ENCODE peak calls at places on chromosomes 2 and 18, in nine cellular contexts. F, D, H, B, N, T, V, G and L are unnamed samples.

GRCh38 chr2:238326801-238327365 is 6.6 kb downstream of the TRAF3IP1 start:
- DNase-seq in F (no peak), D (no peak), H (no peak), B (no peak), N (no peak), T (no peak), V (no peak), G (no peak), L (no peak)

GRCh38 chr2:127074358-127074757 is 32.6 kb downstream of the BIN1 start:
- DNase-seq in F (no peak), D (no peak), H (no peak), B (no peak), N (no peak), T (no peak), V (no peak), G (no peak), L (no peak)

GRCh38 chr18:9469700-9470099 is 5.6 kb upstream of the RALBP1 start:
- DNase-seq in F (no peak), D (no peak), H (no peak), B (no peak), N (no peak), T (no peak), V (no peak), G (no peak), L (peak)

GRCh38 chr2:212528106-212528856 is 10.3 kb downstream of the ERBB4 start:
- DNase-seq in F (no peak), D (no peak), H (no peak), B (no peak), N (no peak), T (no peak), V (no peak), G (no peak), L (no peak)

GRCh38 chr2:240528406-240529040 is 29.3 kb downstream of the ANKMY1 start:
- DNase-seq in F (no peak), D (no peak), H (no peak), B (no peak), N (no peak), T (peak), V (no peak), G (no peak), L (no peak)

GRCh38 chr18:22699629-22700028 is 233.5 kb upstream of the RBBP8 start:
- DNase-seq in F (no peak), D (no peak), H (no peak), B (no peak), N (no peak), T (no peak), V (no peak), G (no peak), L (no peak)

GRCh38 chr18:48715651-48716354 is 177.0 kb downstream of the CTIF start:
- DNase-seq in F (no peak), D (no peak), H (no peak), B (no peak), N (no peak), T (peak), V (no peak), G (no peak), L (no peak)

GRCh38 chr2:196399736-196400691 is 228.6 kb upstream of the STK17B start:
- DNase-seq in F (no peak), D (peak), H (peak), B (no peak), N (peak), T (no peak), V (no peak), G (no peak), L (peak)

GRCh38 chr2:43426305-43427031 is 169.4 kb downstream of the THADA start:
- DNase-seq in F (no peak), D (peak), H (peak), B (peak), N (peak), T (peak), V (peak), G (no peak), L (peak)

GRCh38 chr2:85266424-85267041 is 61.3 kb downstream of the TGOLN2 start:
- DNase-seq in F (no peak), D (peak), H (peak), B (peak), N (no peak), T (peak), V (peak), G (peak), L (peak)

GRCh38 chr2:173210270-173211196 is 134.9 kb downstream of the MAP3K20 start:
- DNase-seq in F (no peak), D (peak), H (peak), B (peak), N (peak), T (peak), V (peak), G (peak), L (peak)

GRCh38 chr2:231533086-231533776 is 3.0 kb upstream of the NMUR1 start:
- DNase-seq in F (no peak), D (no peak), H (no peak), B (no peak), N (no peak), T (no peak), V (no peak), G (no peak), L (no peak)

GRCh38 chr18:77223653-77224052 is 26.0 kb upstream of the GALR1 start:
- DNase-seq in F (no peak), D (no peak), H (peak), B (no peak), N (no peak), T (no peak), V (no peak), G (no peak), L (peak)

GRCh38 chr18:28408528-28408927 is 231.6 kb upstream of the CDH2 start:
- DNase-seq in F (no peak), D (no peak), H (no peak), B (no peak), N (no peak), T (no peak), V (no peak), G (no peak), L (no peak)

GRCh38 chr2:10762651-10763460 is 41.4 kb downstream of the ATP6V1C2 start:
- DNase-seq in F (no peak), D (no peak), H (peak), B (no peak), N (no peak), T (no peak), V (no peak), G (no peak), L (peak)

GRCh38 chr2:174590928-174591648 is 6.5 kb downstream of the WIPF1 start:
- DNase-seq in F (no peak), D (no peak), H (peak), B (no peak), N (no peak), T (no peak), V (no peak), G (no peak), L (peak)

GRCh38 chr2:218259099-218259921 is 1.5 kb upstream of the GPBAR1 start:
- DNase-seq in F (no peak), D (no peak), H (peak), B (no peak), N (peak), T (no peak), V (peak), G (no peak), L (peak)

GRCh38 chr2:240727439-240727838 is 35.8 kb downstream of the AQP12A start:
- DNase-seq in F (no peak), D (no peak), H (no peak), B (no peak), N (no peak), T (no peak), V (no peak), G (no peak), L (no peak)

GRCh38 chr18:75170022-75170789 is 38.7 kb downstream of the PTGR3 start:
- DNase-seq in F (no peak), D (no peak), H (no peak), B (no peak), N (no peak), T (no peak), V (no peak), G (no peak), L (no peak)

GRCh38 chr2:159130302-159130701 is 156.2 kb downstream of the WDSUB1 start:
- DNase-seq in F (no peak), D (no peak), H (no peak), B (no peak), N (no peak), T (no peak), V (no peak), G (no peak), L (no peak)

GRCh38 chr2:33946198-33946597 is 347.1 kb upstream of the FAM98A start:
- DNase-seq in F (no peak), D (no peak), H (no peak), B (no peak), N (no peak), T (no peak), V (no peak), G (no peak), L (no peak)

GRCh38 chr2:219521066-219521880 is 7.0 kb downstream of the ASIC4 start:
- DNase-seq in F (no peak), D (no peak), H (peak), B (no peak), N (peak), T (no peak), V (no peak), G (no peak), L (peak)

GRCh38 chr2:195898505-195898904 is 170.1 kb downstream of the DNAH7 start:
- DNase-seq in F (no peak), D (peak), H (peak), B (no peak), N (peak), T (no peak), V (peak), G (no peak), L (peak)

GRCh38 chr18:59624384-59624760 is 72.9 kb downstream of the CCBE1 start:
- DNase-seq in F (no peak), D (no peak), H (no peak), B (no peak), N (no peak), T (no peak), V (no peak), G (no peak), L (peak)

GRCh38 chr2:221601376-221601775 is 29.3 kb upstream of the EPHA4 start:
- DNase-seq in F (no peak), D (no peak), H (no peak), B (no peak), N (no peak), T (no peak), V (no peak), G (no peak), L (no peak)

GRCh38 chr2:217905395-217905794 is 97.4 kb downstream of the TNS1 start:
- DNase-seq in F (no peak), D (no peak), H (no peak), B (no peak), N (no peak), T (no peak), V (no peak), G (no peak), L (no peak)

GRCh38 chr2:230335864-230336506 is 9.0 kb downstream of the SP140L start:
- DNase-seq in F (no peak), D (no peak), H (no peak), B (no peak), N (no peak), T (no peak), V (no peak), G (no peak), L (no peak)

GRCh38 chr2:11622611-11623010 is 47.4 kb downstream of the NTSR2 start:
- DNase-seq in F (no peak), D (no peak), H (no peak), B (no peak), N (peak), T (no peak), V (no peak), G (no peak), L (no peak)

GRCh38 chr2:112958428-112959108 is 19.2 kb upstream of the IL36G start:
- DNase-seq in F (no peak), D (peak), H (peak), B (peak), N (no peak), T (peak), V (peak), G (no peak), L (peak)

GRCh38 chr18:3451989-3452749 is 2.2 kb downstream of the TGIF1 start:
- DNase-seq in F (no peak), D (no peak), H (peak), B (peak), N (peak), T (peak), V (peak), G (no peak), L (peak)

GRCh38 chr2:214019973-214020345 is 390.9 kb upstream of the VWC2L start:
- DNase-seq in F (no peak), D (no peak), H (no peak), B (no peak), N (peak), T (no peak), V (no peak), G (no peak), L (peak)

GRCh38 chr18:76399613-76400391 is 95.2 kb downstream of the ZNF516 start:
- DNase-seq in F (no peak), D (no peak), H (no peak), B (no peak), N (no peak), T (no peak), V (no peak), G (no peak), L (no peak)

GRCh38 chr18:10232062-10232461 is 222.4 kb upstream of the APCDD1 start:
- DNase-seq in F (no peak), D (no peak), H (no peak), B (no peak), N (no peak), T (no peak), V (no peak), G (no peak), L (no peak)

GRCh38 chr2:173086518-173087213 is 11.0 kb downstream of the MAP3K20 start:
- DNase-seq in F (no peak), D (no peak), H (peak), B (no peak), N (no peak), T (no peak), V (no peak), G (no peak), L (peak)

GRCh38 chr2:66478729-66479316 is 43.9 kb downstream of the MEIS1 start:
- DNase-seq in F (no peak), D (no peak), H (no peak), B (no peak), N (no peak), T (no peak), V (no peak), G (no peak), L (no peak)

GRCh38 chr2:231425811-231426703 is 30.5 kb downstream of the B3GNT7 start:
- DNase-seq in F (no peak), D (no peak), H (no peak), B (peak), N (no peak), T (no peak), V (no peak), G (no peak), L (no peak)

GRCh38 chr2:165192729-165193128 is 11.1 kb downstream of the SCN3A start:
- DNase-seq in F (no peak), D (no peak), H (no peak), B (no peak), N (no peak), T (no peak), V (no peak), G (no peak), L (no peak)

GRCh38 chr18:31206064-31206463 is 43.4 kb upstream of the DSC1 start:
- DNase-seq in F (no peak), D (no peak), H (no peak), B (no peak), N (no peak), T (no peak), V (no peak), G (no peak), L (no peak)